ENCODE peak calls at places on chromosomes 3 and 15, in four cellular contexts. One of them, this sample, is unnamed.

GRCh38 chr3:126558336-126559071 is at the start of gene C3orf22:
- DNase-seq in smooth muscle cell of the brain vasculature: no peak
- DNase-seq in stimulated activated CD4-positive, alpha-beta T cell treated with anti-CD3 and anti-CD28 coated beads, Interleukin-15, amount 100 ng/mL, for 1 hour: no peak
- DNase-seq in activated gamma-delta T cell treated with anti-CD3 and anti-CD28 coated beads, Interleukin-2, amount 50 U/mL, for 16 hours: no peak
- DNase-seq in this sample: no peak

GRCh38 chr3:105827959-105828358 is 40.9 kb downstream of the CBLB start:
- DNase-seq in smooth muscle cell of the brain vasculature: peak
- DNase-seq in activated gamma-delta T cell treated with anti-CD3 and anti-CD28 coated beads, Interleukin-2, amount 50 U/mL, for 16 hours: no peak
- DNase-seq in stimulated activated CD4-positive, alpha-beta T cell treated with anti-CD3 and anti-CD28 coated beads, Interleukin-15, amount 100 ng/mL, for 1 hour: no peak
- DNase-seq in this sample: no peak

GRCh38 chr15:82966671-82967071 is 14.2 kb upstream of the HOMER2 start:
- DNase-seq in smooth muscle cell of the brain vasculature: no peak
- DNase-seq in stimulated activated CD4-positive, alpha-beta T cell treated with anti-CD3 and anti-CD28 coated beads, Interleukin-15, amount 100 ng/mL, for 1 hour: no peak
- DNase-seq in activated gamma-delta T cell treated with anti-CD3 and anti-CD28 coated beads, Interleukin-2, amount 50 U/mL, for 16 hours: no peak
- DNase-seq in this sample: no peak

GRCh38 chr3:11465744-11466611 is 177.7 kb downstream of the VGLL4 start:
- DNase-seq in stimulated activated CD4-positive, alpha-beta T cell treated with anti-CD3 and anti-CD28 coated beads, Interleukin-15, amount 100 ng/mL, for 1 hour: no peak
- DNase-seq in smooth muscle cell of the brain vasculature: no peak
- DNase-seq in activated gamma-delta T cell treated with anti-CD3 and anti-CD28 coated beads, Interleukin-2, amount 50 U/mL, for 16 hours: no peak
- DNase-seq in this sample: no peak

GRCh38 chr3:13884851-13885703 is 5.2 kb upstream of the WNT7A start:
- DNase-seq in activated gamma-delta T cell treated with anti-CD3 and anti-CD28 coated beads, Interleukin-2, amount 50 U/mL, for 16 hours: peak
- DNase-seq in smooth muscle cell of the brain vasculature: no peak
- DNase-seq in stimulated activated CD4-positive, alpha-beta T cell treated with anti-CD3 and anti-CD28 coated beads, Interleukin-15, amount 100 ng/mL, for 1 hour: no peak
- DNase-seq in this sample: no peak

GRCh38 chr3:135997554-135998320 is 32.2 kb downstream of the PPP2R3A start:
- DNase-seq in smooth muscle cell of the brain vasculature: no peak
- DNase-seq in stimulated activated CD4-positive, alpha-beta T cell treated with anti-CD3 and anti-CD28 coated beads, Interleukin-15, amount 100 ng/mL, for 1 hour: no peak
- DNase-seq in activated gamma-delta T cell treated with anti-CD3 and anti-CD28 coated beads, Interleukin-2, amount 50 U/mL, for 16 hours: no peak
- DNase-seq in this sample: no peak

GRCh38 chr15:25783607-25784131 is 79.5 kb downstream of the ATP10A start:
- DNase-seq in smooth muscle cell of the brain vasculature: no peak
- DNase-seq in activated gamma-delta T cell treated with anti-CD3 and anti-CD28 coated beads, Interleukin-2, amount 50 U/mL, for 16 hours: no peak
- DNase-seq in stimulated activated CD4-positive, alpha-beta T cell treated with anti-CD3 and anti-CD28 coated beads, Interleukin-15, amount 100 ng/mL, for 1 hour: peak
- DNase-seq in this sample: no peak

GRCh38 chr15:37485056-37485455 is 384.7 kb upstream of the MEIS2 start:
- DNase-seq in smooth muscle cell of the brain vasculature: no peak
- DNase-seq in activated gamma-delta T cell treated with anti-CD3 and anti-CD28 coated beads, Interleukin-2, amount 50 U/mL, for 16 hours: no peak
- DNase-seq in stimulated activated CD4-positive, alpha-beta T cell treated with anti-CD3 and anti-CD28 coated beads, Interleukin-15, amount 100 ng/mL, for 1 hour: no peak
- DNase-seq in this sample: no peak

GRCh38 chr3:160471892-160472291 is 22.3 kb upstream of the TRIM59 start:
- DNase-seq in smooth muscle cell of the brain vasculature: no peak
- DNase-seq in activated gamma-delta T cell treated with anti-CD3 and anti-CD28 coated beads, Interleukin-2, amount 50 U/mL, for 16 hours: no peak
- DNase-seq in stimulated activated CD4-positive, alpha-beta T cell treated with anti-CD3 and anti-CD28 coated beads, Interleukin-15, amount 100 ng/mL, for 1 hour: no peak
- DNase-seq in this sample: no peak

GRCh38 chr3:51982352-51982837 is 940 bp upstream of the ACY1 start:
- DNase-seq in stimulated activated CD4-positive, alpha-beta T cell treated with anti-CD3 and anti-CD28 coated beads, Interleukin-15, amount 100 ng/mL, for 1 hour: no peak
- DNase-seq in smooth muscle cell of the brain vasculature: no peak
- DNase-seq in activated gamma-delta T cell treated with anti-CD3 and anti-CD28 coated beads, Interleukin-2, amount 50 U/mL, for 16 hours: no peak
- DNase-seq in this sample: no peak

GRCh38 chr3:51954120-51954519 is 1.1 kb upstream of the GPR62 start:
- DNase-seq in activated gamma-delta T cell treated with anti-CD3 and anti-CD28 coated beads, Interleukin-2, amount 50 U/mL, for 16 hours: no peak
- DNase-seq in smooth muscle cell of the brain vasculature: no peak
- DNase-seq in stimulated activated CD4-positive, alpha-beta T cell treated with anti-CD3 and anti-CD28 coated beads, Interleukin-15, amount 100 ng/mL, for 1 hour: no peak
- DNase-seq in this sample: no peak

GRCh38 chr3:140164922-140165590 is 230.1 kb downstream of the CLSTN2 start:
- DNase-seq in stimulated activated CD4-positive, alpha-beta T cell treated with anti-CD3 and anti-CD28 coated beads, Interleukin-15, amount 100 ng/mL, for 1 hour: no peak
- DNase-seq in smooth muscle cell of the brain vasculature: no peak
- DNase-seq in activated gamma-delta T cell treated with anti-CD3 and anti-CD28 coated beads, Interleukin-2, amount 50 U/mL, for 16 hours: no peak
- DNase-seq in this sample: no peak

GRCh38 chr3:164048451-164048850 is 1029.8 kb downstream of the SI start:
- DNase-seq in activated gamma-delta T cell treated with anti-CD3 and anti-CD28 coated beads, Interleukin-2, amount 50 U/mL, for 16 hours: no peak
- DNase-seq in stimulated activated CD4-positive, alpha-beta T cell treated with anti-CD3 and anti-CD28 coated beads, Interleukin-15, amount 100 ng/mL, for 1 hour: no peak
- DNase-seq in smooth muscle cell of the brain vasculature: no peak
- DNase-seq in this sample: no peak

GRCh38 chr3:18812316-18812715 is 336.0 kb upstream of the KCNH8 start:
- DNase-seq in stimulated activated CD4-positive, alpha-beta T cell treated with anti-CD3 and anti-CD28 coated beads, Interleukin-15, amount 100 ng/mL, for 1 hour: no peak
- DNase-seq in activated gamma-delta T cell treated with anti-CD3 and anti-CD28 coated beads, Interleukin-2, amount 50 U/mL, for 16 hours: no peak
- DNase-seq in smooth muscle cell of the brain vasculature: no peak
- DNase-seq in this sample: no peak

GRCh38 chr3:12436514-12437222 is 47.6 kb upstream of the TSEN2 start:
- DNase-seq in stimulated activated CD4-positive, alpha-beta T cell treated with anti-CD3 and anti-CD28 coated beads, Interleukin-15, amount 100 ng/mL, for 1 hour: no peak
- DNase-seq in smooth muscle cell of the brain vasculature: no peak
- DNase-seq in activated gamma-delta T cell treated with anti-CD3 and anti-CD28 coated beads, Interleukin-2, amount 50 U/mL, for 16 hours: no peak
- DNase-seq in this sample: no peak

GRCh38 chr3:65896321-65896720 is 142.4 kb downstream of the MAGI1 start:
- DNase-seq in activated gamma-delta T cell treated with anti-CD3 and anti-CD28 coated beads, Interleukin-2, amount 50 U/mL, for 16 hours: no peak
- DNase-seq in stimulated activated CD4-positive, alpha-beta T cell treated with anti-CD3 and anti-CD28 coated beads, Interleukin-15, amount 100 ng/mL, for 1 hour: no peak
- DNase-seq in smooth muscle cell of the brain vasculature: no peak
- DNase-seq in this sample: no peak

GRCh38 chr3:4720316-4721075 is 227.3 kb downstream of the ITPR1 start:
- DNase-seq in activated gamma-delta T cell treated with anti-CD3 and anti-CD28 coated beads, Interleukin-2, amount 50 U/mL, for 16 hours: no peak
- DNase-seq in stimulated activated CD4-positive, alpha-beta T cell treated with anti-CD3 and anti-CD28 coated beads, Interleukin-15, amount 100 ng/mL, for 1 hour: no peak
- DNase-seq in smooth muscle cell of the brain vasculature: no peak
- DNase-seq in this sample: no peak

GRCh38 chr15:39666671-39667070 is 85.8 kb downstream of the THBS1 start:
- DNase-seq in stimulated activated CD4-positive, alpha-beta T cell treated with anti-CD3 and anti-CD28 coated beads, Interleukin-15, amount 100 ng/mL, for 1 hour: no peak
- DNase-seq in smooth muscle cell of the brain vasculature: no peak
- DNase-seq in activated gamma-delta T cell treated with anti-CD3 and anti-CD28 coated beads, Interleukin-2, amount 50 U/mL, for 16 hours: no peak
- DNase-seq in this sample: no peak

GRCh38 chr3:52291508-52292181 is 4.0 kb downstream of the GLYCTK start:
- DNase-seq in activated gamma-delta T cell treated with anti-CD3 and anti-CD28 coated beads, Interleukin-2, amount 50 U/mL, for 16 hours: peak
- DNase-seq in smooth muscle cell of the brain vasculature: no peak
- DNase-seq in stimulated activated CD4-positive, alpha-beta T cell treated with anti-CD3 and anti-CD28 coated beads, Interleukin-15, amount 100 ng/mL, for 1 hour: peak
- DNase-seq in this sample: no peak

GRCh38 chr15:70526974-70527325 is 236.4 kb downstream of the UACA start:
- DNase-seq in activated gamma-delta T cell treated with anti-CD3 and anti-CD28 coated beads, Interleukin-2, amount 50 U/mL, for 16 hours: no peak
- DNase-seq in smooth muscle cell of the brain vasculature: no peak
- DNase-seq in stimulated activated CD4-positive, alpha-beta T cell treated with anti-CD3 and anti-CD28 coated beads, Interleukin-15, amount 100 ng/mL, for 1 hour: no peak
- DNase-seq in this sample: no peak

GRCh38 chr3:197504239-197505191 is 51.3 kb downstream of the BDH1 start:
- DNase-seq in stimulated activated CD4-positive, alpha-beta T cell treated with anti-CD3 and anti-CD28 coated beads, Interleukin-15, amount 100 ng/mL, for 1 hour: no peak
- DNase-seq in activated gamma-delta T cell treated with anti-CD3 and anti-CD28 coated beads, Interleukin-2, amount 50 U/mL, for 16 hours: no peak
- DNase-seq in smooth muscle cell of the brain vasculature: no peak
- DNase-seq in this sample: no peak